ENCODE peak calls at places on chromosomes 1 and 21, in five cellular contexts. J, Y, X, G and R are unnamed samples.

GRCh38 chr1:44405041-44405803 is at the start of gene RNF220:
- DNase-seq in J (peak), Y (peak), X (peak), G (peak), R (no peak)

GRCh38 chr1:202940561-202940960 is 13.5 kb upstream of the KLHL12 start:
- DNase-seq in J (no peak), Y (no peak), X (no peak), G (no peak), R (no peak)

GRCh38 chr1:29599826-29600225 is 363.5 kb downstream of the PTPRU start:
- DNase-seq in J (no peak), Y (no peak), X (no peak), G (no peak), R (no peak)

GRCh38 chr1:26574690-26575349 is 45.3 kb downstream of the RPS6KA1 start:
- DNase-seq in J (peak), Y (peak), X (no peak), G (peak), R (no peak)

GRCh38 chr1:47351305-47351704 is 17.7 kb downstream of the CMPK1 start:
- DNase-seq in J (peak), Y (no peak), X (no peak), G (peak), R (no peak)

GRCh38 chr21:16563795-16564194 is 834.0 kb downstream of the USP25 start:
- DNase-seq in J (peak), Y (no peak), X (peak), G (peak), R (no peak)

GRCh38 chr1:33383489-33383888 is 47.4 kb downstream of the PHC2 start:
- DNase-seq in J (no peak), Y (no peak), X (no peak), G (no peak), R (no peak)

GRCh38 chr1:241525026-241525425 is 5.5 kb upstream of the FH start:
- DNase-seq in J (no peak), Y (no peak), X (no peak), G (no peak), R (no peak)

GRCh38 chr1:27638047-27638734 is 3.2 kb upstream of the FGR start:
- DNase-seq in J (no peak), Y (no peak), X (no peak), G (no peak), R (no peak)

GRCh38 chr1:151729157-151729965 is 8.0 kb downstream of the RIIAD1 start:
- DNase-seq in J (no peak), Y (no peak), X (no peak), G (no peak), R (no peak)

GRCh38 chr1:183841550-183841949 is 36.6 kb downstream of the RGL1 start:
- DNase-seq in J (peak), Y (no peak), X (no peak), G (no peak), R (no peak)

GRCh38 chr1:184953600-184954219 is 20.6 kb downstream of the NIBAN1 start:
- DNase-seq in J (peak), Y (no peak), X (no peak), G (peak), R (no peak)

GRCh38 chr21:45433301-45433700 is 28.3 kb downstream of the COL18A1 start:
- DNase-seq in J (no peak), Y (no peak), X (no peak), G (no peak), R (no peak)